ENCODE peak calls at places on chromosomes 5 and 9, in seven cellular contexts. One of them, this sample, is unnamed.

GRCh38 chr9:137436761-137437600 is 4.2 kb downstream of the ENTPD8 start:
- DNase-seq in choroid plexus epithelial cell: no peak
- DNase-seq in fibroblast of the aortic adventitia: no peak
- DNase-seq in heart right ventricle: no peak
- DNase-seq in A673: no peak
- DNase-seq in upper lobe of right lung: peak
- DNase-seq in foreskin fibroblast: no peak
- DNase-seq in this sample: no peak

GRCh38 chr5:115561176-115561575 is 16.6 kb upstream of the FEM1C start:
- DNase-seq in choroid plexus epithelial cell: no peak
- DNase-seq in fibroblast of the aortic adventitia: no peak
- DNase-seq in heart right ventricle: no peak
- DNase-seq in A673: no peak
- DNase-seq in upper lobe of right lung: no peak
- DNase-seq in foreskin fibroblast: no peak
- DNase-seq in this sample: no peak

GRCh38 chr5:157473383-157474370 is 13.7 kb downstream of the NIPAL4 start:
- DNase-seq in choroid plexus epithelial cell: peak
- DNase-seq in fibroblast of the aortic adventitia: peak
- DNase-seq in heart right ventricle: no peak
- DNase-seq in A673: no peak
- DNase-seq in upper lobe of right lung: no peak
- DNase-seq in foreskin fibroblast: peak
- DNase-seq in this sample: peak

GRCh38 chr9:36970007-36970888 is 63.8 kb downstream of the PAX5 start:
- DNase-seq in choroid plexus epithelial cell: no peak
- DNase-seq in fibroblast of the aortic adventitia: no peak
- DNase-seq in heart right ventricle: no peak
- DNase-seq in A673: no peak
- DNase-seq in upper lobe of right lung: peak
- DNase-seq in foreskin fibroblast: peak
- DNase-seq in this sample: peak

GRCh38 chr9:123684393-123685149 is 245.4 kb downstream of the DENND1A start:
- DNase-seq in choroid plexus epithelial cell: no peak
- DNase-seq in fibroblast of the aortic adventitia: no peak
- DNase-seq in heart right ventricle: no peak
- DNase-seq in A673: no peak
- DNase-seq in upper lobe of right lung: no peak
- DNase-seq in foreskin fibroblast: no peak
- DNase-seq in this sample: no peak

GRCh38 chr9:4344946-4345345 is 45.1 kb upstream of the GLIS3 start:
- DNase-seq in choroid plexus epithelial cell: no peak
- DNase-seq in fibroblast of the aortic adventitia: no peak
- DNase-seq in heart right ventricle: no peak
- DNase-seq in A673: no peak
- DNase-seq in upper lobe of right lung: no peak
- DNase-seq in foreskin fibroblast: no peak
- DNase-seq in this sample: no peak

GRCh38 chr9:96156151-96156550 is 145.8 kb downstream of the HSD17B3 start:
- DNase-seq in choroid plexus epithelial cell: no peak
- DNase-seq in fibroblast of the aortic adventitia: no peak
- DNase-seq in heart right ventricle: no peak
- DNase-seq in A673: no peak
- DNase-seq in upper lobe of right lung: no peak
- DNase-seq in foreskin fibroblast: peak
- DNase-seq in this sample: no peak

GRCh38 chr5:159332800-159333563 is 2.7 kb upstream of the IL12B start:
- DNase-seq in choroid plexus epithelial cell: no peak
- DNase-seq in fibroblast of the aortic adventitia: no peak
- DNase-seq in heart right ventricle: no peak
- DNase-seq in A673: no peak
- DNase-seq in upper lobe of right lung: no peak
- DNase-seq in foreskin fibroblast: no peak
- DNase-seq in this sample: no peak

GRCh38 chr9:133711428-133712220 is 26.5 kb downstream of the SARDH start:
- DNase-seq in choroid plexus epithelial cell: peak
- DNase-seq in fibroblast of the aortic adventitia: peak
- DNase-seq in heart right ventricle: no peak
- DNase-seq in A673: no peak
- DNase-seq in upper lobe of right lung: peak
- DNase-seq in foreskin fibroblast: no peak
- DNase-seq in this sample: peak

GRCh38 chr5:97044057-97044456 is 98.4 kb downstream of the LIX1 start:
- DNase-seq in choroid plexus epithelial cell: peak
- DNase-seq in fibroblast of the aortic adventitia: peak
- DNase-seq in heart right ventricle: peak
- DNase-seq in A673: peak
- DNase-seq in upper lobe of right lung: no peak
- DNase-seq in foreskin fibroblast: peak
- DNase-seq in this sample: peak
- TF ChIP-seq CTCF in choroid plexus epithelial cell: peak
- TF ChIP-seq CTCF in fibroblast of the aortic adventitia: peak
- TF ChIP-seq CTCF in heart right ventricle: peak
- TF ChIP-seq CTCF in A673: peak
- TF ChIP-seq CTCF in upper lobe of right lung: peak
- TF ChIP-seq CTCF in foreskin fibroblast: peak
- TF ChIP-seq CTCF in this sample: peak

GRCh38 chr9:101999441-101999840 is 261.0 kb upstream of the GRIN3A start:
- DNase-seq in choroid plexus epithelial cell: no peak
- DNase-seq in fibroblast of the aortic adventitia: no peak
- DNase-seq in heart right ventricle: no peak
- DNase-seq in A673: no peak
- DNase-seq in upper lobe of right lung: no peak
- DNase-seq in foreskin fibroblast: no peak
- DNase-seq in this sample: no peak
- H3K4me3 ChIP-seq in choroid plexus epithelial cell: no peak
- H3K4me3 ChIP-seq in fibroblast of the aortic adventitia: no peak
- H3K4me3 ChIP-seq in heart right ventricle: no peak
- H3K4me3 ChIP-seq in A673: no peak
- H3K4me3 ChIP-seq in upper lobe of right lung: no peak
- H3K4me3 ChIP-seq in foreskin fibroblast: no peak
- H3K4me3 ChIP-seq in this sample: no peak

GRCh38 chr5:78920604-78921003 is 64.5 kb downstream of the ARSB start:
- DNase-seq in choroid plexus epithelial cell: peak
- DNase-seq in fibroblast of the aortic adventitia: peak
- DNase-seq in heart right ventricle: no peak
- DNase-seq in A673: no peak
- DNase-seq in upper lobe of right lung: no peak
- DNase-seq in foreskin fibroblast: peak
- DNase-seq in this sample: peak
- TF ChIP-seq CTCF in choroid plexus epithelial cell: peak
- TF ChIP-seq CTCF in fibroblast of the aortic adventitia: peak
- TF ChIP-seq CTCF in heart right ventricle: peak
- TF ChIP-seq CTCF in A673: peak
- TF ChIP-seq CTCF in upper lobe of right lung: peak
- TF ChIP-seq CTCF in foreskin fibroblast: peak
- TF ChIP-seq CTCF in this sample: peak

GRCh38 chr5:149147673-149148072 is 6.4 kb downstream of the ABLIM3 start:
- DNase-seq in choroid plexus epithelial cell: no peak
- DNase-seq in fibroblast of the aortic adventitia: no peak
- DNase-seq in heart right ventricle: no peak
- DNase-seq in A673: no peak
- DNase-seq in upper lobe of right lung: no peak
- DNase-seq in foreskin fibroblast: no peak
- DNase-seq in this sample: no peak
- H3K4me3 ChIP-seq in choroid plexus epithelial cell: no peak
- H3K4me3 ChIP-seq in fibroblast of the aortic adventitia: no peak
- H3K4me3 ChIP-seq in heart right ventricle: no peak
- H3K4me3 ChIP-seq in A673: no peak
- H3K4me3 ChIP-seq in upper lobe of right lung: no peak
- H3K4me3 ChIP-seq in foreskin fibroblast: no peak
- H3K4me3 ChIP-seq in this sample: no peak

GRCh38 chr5:142911170-142911569 is 141.0 kb downstream of the ARHGAP26 start:
- DNase-seq in choroid plexus epithelial cell: no peak
- DNase-seq in fibroblast of the aortic adventitia: no peak
- DNase-seq in heart right ventricle: no peak
- DNase-seq in A673: no peak
- DNase-seq in upper lobe of right lung: no peak
- DNase-seq in foreskin fibroblast: no peak
- DNase-seq in this sample: no peak

GRCh38 chr5:142915038-142915437 is 144.9 kb downstream of the ARHGAP26 start:
- DNase-seq in choroid plexus epithelial cell: no peak
- DNase-seq in fibroblast of the aortic adventitia: no peak
- DNase-seq in heart right ventricle: no peak
- DNase-seq in A673: no peak
- DNase-seq in upper lobe of right lung: no peak
- DNase-seq in foreskin fibroblast: no peak
- DNase-seq in this sample: no peak

GRCh38 chr5:142911775-142912174 is 141.6 kb downstream of the ARHGAP26 start:
- DNase-seq in choroid plexus epithelial cell: no peak
- DNase-seq in fibroblast of the aortic adventitia: no peak
- DNase-seq in heart right ventricle: no peak
- DNase-seq in A673: no peak
- DNase-seq in upper lobe of right lung: no peak
- DNase-seq in foreskin fibroblast: no peak
- DNase-seq in this sample: no peak

GRCh38 chr5:142915840-142916424 is 145.8 kb downstream of the ARHGAP26 start:
- DNase-seq in choroid plexus epithelial cell: peak
- DNase-seq in fibroblast of the aortic adventitia: no peak
- DNase-seq in heart right ventricle: no peak
- DNase-seq in A673: peak
- DNase-seq in upper lobe of right lung: no peak
- DNase-seq in foreskin fibroblast: peak
- DNase-seq in this sample: peak

DNA sequence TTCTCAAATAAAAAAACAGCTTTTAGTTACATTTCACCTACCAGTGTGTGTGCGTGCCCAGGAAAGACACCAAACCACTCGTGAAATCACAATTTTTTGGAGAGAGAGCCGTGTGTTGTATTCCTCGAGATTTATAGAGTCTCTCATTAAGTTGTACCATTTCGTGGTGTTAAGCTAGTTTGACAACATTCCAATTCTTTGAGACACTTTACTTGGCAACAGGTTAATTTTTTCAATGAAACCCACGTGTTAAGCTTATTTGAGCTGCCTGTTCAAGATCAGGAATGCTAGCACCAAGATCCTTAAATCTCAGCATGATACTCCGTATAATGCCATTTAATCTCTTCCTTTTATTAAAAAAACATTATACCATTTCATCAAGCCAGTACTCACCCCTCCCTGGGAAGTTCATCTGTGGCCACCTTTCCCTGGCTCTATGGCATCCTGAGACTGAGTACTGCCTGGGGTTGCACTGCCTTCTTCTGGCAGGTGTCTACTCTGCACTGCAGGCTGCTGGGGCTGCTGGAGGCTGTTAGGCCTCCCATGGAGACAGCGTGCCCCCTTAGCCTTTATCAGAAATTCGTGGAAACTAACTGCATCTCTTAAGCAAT is 143.7 kb downstream of the ARHGAP26 start:
- DNase-seq in choroid plexus epithelial cell: no peak
- DNase-seq in fibroblast of the aortic adventitia: no peak
- DNase-seq in heart right ventricle: no peak
- DNase-seq in A673: peak
- DNase-seq in upper lobe of right lung: no peak
- DNase-seq in foreskin fibroblast: no peak
- DNase-seq in this sample: no peak
- TF ChIP-seq CTCF in choroid plexus epithelial cell: peak
- TF ChIP-seq CTCF in fibroblast of the aortic adventitia: no peak
- TF ChIP-seq CTCF in heart right ventricle: no peak
- TF ChIP-seq CTCF in A673: peak
- TF ChIP-seq CTCF in upper lobe of right lung: no peak
- TF ChIP-seq CTCF in foreskin fibroblast: no peak
- TF ChIP-seq CTCF in this sample: no peak

GRCh38 chr9:129794549-129794948 is 8.4 kb upstream of the TOR1B start:
- DNase-seq in choroid plexus epithelial cell: no peak
- DNase-seq in fibroblast of the aortic adventitia: no peak
- DNase-seq in heart right ventricle: no peak
- DNase-seq in A673: no peak
- DNase-seq in upper lobe of right lung: no peak
- DNase-seq in foreskin fibroblast: no peak
- DNase-seq in this sample: no peak
- H3K4me3 ChIP-seq in choroid plexus epithelial cell: no peak
- H3K4me3 ChIP-seq in fibroblast of the aortic adventitia: no peak
- H3K4me3 ChIP-seq in heart right ventricle: no peak
- H3K4me3 ChIP-seq in A673: no peak
- H3K4me3 ChIP-seq in upper lobe of right lung: no peak
- H3K4me3 ChIP-seq in foreskin fibroblast: no peak
- H3K4me3 ChIP-seq in this sample: no peak

DNA sequence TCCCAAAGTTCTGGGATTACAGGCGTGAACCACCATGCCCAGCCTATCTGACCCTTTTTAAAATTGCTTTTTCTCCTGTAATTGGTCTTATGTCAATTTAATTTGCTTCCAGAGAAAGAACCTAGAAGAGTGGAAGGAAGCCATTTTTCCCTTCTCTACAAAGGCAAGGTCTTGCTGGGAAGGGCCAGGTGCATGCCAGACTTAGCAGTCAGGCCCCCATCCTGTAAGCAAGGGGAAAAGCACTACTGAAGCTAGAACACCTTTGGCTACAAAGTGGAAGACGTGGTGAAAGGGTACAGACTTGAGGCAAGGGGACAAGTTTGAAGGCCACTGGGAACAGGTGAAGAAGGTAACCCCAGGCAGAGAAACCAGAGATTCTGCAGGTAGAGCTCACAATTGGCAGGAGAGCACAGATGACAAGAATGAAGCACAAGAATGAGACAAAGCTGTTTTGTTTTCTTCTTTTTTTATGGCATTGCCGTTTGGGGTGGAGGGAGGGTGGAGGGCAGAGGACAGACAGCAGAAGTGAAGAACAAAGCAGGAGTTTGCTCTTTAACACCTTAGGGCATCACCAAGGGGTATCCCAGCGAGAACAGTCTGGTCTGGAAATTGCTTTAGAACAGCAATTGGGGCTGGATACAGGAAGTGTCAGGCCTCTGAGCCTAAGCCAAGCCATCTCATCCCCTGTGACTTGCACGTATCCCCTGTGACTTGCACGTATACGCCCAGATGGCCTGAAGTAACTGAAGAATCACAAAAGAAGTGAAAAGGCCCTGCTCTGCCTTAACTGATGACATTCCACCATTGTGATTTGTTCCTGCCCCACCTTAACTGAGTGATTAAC is 72.8 kb downstream of the SERINC5 start:
- DNase-seq in choroid plexus epithelial cell: no peak
- DNase-seq in fibroblast of the aortic adventitia: no peak
- DNase-seq in heart right ventricle: no peak
- DNase-seq in A673: no peak
- DNase-seq in upper lobe of right lung: no peak
- DNase-seq in foreskin fibroblast: no peak
- DNase-seq in this sample: no peak
- TF ChIP-seq CTCF in choroid plexus epithelial cell: no peak
- TF ChIP-seq CTCF in fibroblast of the aortic adventitia: no peak
- TF ChIP-seq CTCF in heart right ventricle: no peak
- TF ChIP-seq CTCF in A673: no peak
- TF ChIP-seq CTCF in upper lobe of right lung: no peak
- TF ChIP-seq CTCF in foreskin fibroblast: no peak
- TF ChIP-seq CTCF in this sample: no peak